ENCODE peak calls at places on chromosomes 2 and 18, in nine cellular contexts. N, P, W, A, Y, X, I, Z and B are unnamed samples.

GRCh38 chr2:150532883-150533282 is 45.4 kb upstream of the RND3 start:
- DNase-seq in N (no peak), P (no peak), W (peak; percentile 82), A (no peak), Y (no peak), X (no peak), I (no peak), Z (no peak), B (no peak)

GRCh38 chr2:237513693-237514092 is 26.6 kb downstream of the MLPH start:
- DNase-seq in N (no peak), P (no peak), W (no peak), A (no peak), Y (no peak), X (no peak), I (no peak), Z (no peak), B (no peak)

GRCh38 chr18:62566199-62566598 is 43.4 kb downstream of the ZCCHC2 start:
- DNase-seq in N (peak; percentile 54), P (peak; percentile 42), W (peak; percentile 7), A (peak; percentile 75), Y (no peak), X (peak; percentile 26), I (no peak), Z (peak; percentile 32), B (no peak)

GRCh38 chr2:208001924-208002323 is 23.4 kb downstream of the PLEKHM3 start:
- DNase-seq in N (no peak), P (no peak), W (no peak), A (no peak), Y (no peak), X (no peak), I (no peak), Z (no peak), B (no peak)

GRCh38 chr18:13587001-13587400 is 139.4 kb downstream of the FAM210A start:
- DNase-seq in N (no peak), P (no peak), W (no peak), A (no peak), Y (no peak), X (no peak), I (no peak), Z (no peak), B (no peak)

GRCh38 chr2:27191107-27191829 is 20.6 kb upstream of the ATRAID start:
- DNase-seq in N (peak; percentile 8), P (peak; percentile 74), W (peak; percentile 71), A (peak; percentile 67), Y (peak; percentile 60), X (peak; percentile 37), I (peak; percentile 37), Z (peak; percentile 21), B (no peak)

GRCh38 chr2:215843579-215843978 is 169.8 kb downstream of the MREG start:
- DNase-seq in N (no peak), P (peak; percentile 37), W (peak; percentile 92), A (peak; percentile 73), Y (no peak), X (no peak), I (no peak), Z (no peak), B (no peak)

GRCh38 chr2:120722603-120723421 is 12.9 kb upstream of the GLI2 start:
- DNase-seq in N (no peak), P (peak; percentile 84), W (peak; percentile 90), A (no peak), Y (no peak), X (no peak), I (no peak), Z (no peak), B (no peak)

GRCh38 chr2:100425573-100426383 is 8.3 kb upstream of the CHST10 start:
- DNase-seq in N (no peak), P (no peak), W (no peak), A (no peak), Y (no peak), X (no peak), I (no peak), Z (no peak), B (no peak)

GRCh38 chr18:35635171-35635570 is 53.6 kb downstream of the GALNT1 start:
- DNase-seq in N (no peak), P (no peak), W (peak; percentile 86), A (no peak), Y (no peak), X (no peak), I (no peak), Z (no peak), B (no peak)

GRCh38 chr2:132623096-132623839 is 46.7 kb downstream of the LYPD1 start:
- DNase-seq in N (no peak), P (no peak), W (peak; percentile 79), A (peak; percentile 47), Y (no peak), X (no peak), I (no peak), Z (no peak), B (no peak)

GRCh38 chr18:79576686-79577351 is 102.8 kb upstream of the CTDP1 start:
- DNase-seq in N (peak; percentile 88), P (no peak), W (peak; percentile 46), A (no peak), Y (no peak), X (no peak), I (no peak), Z (peak; percentile 39), B (no peak)

GRCh38 chr2:42783511-42783910 is 8.9 kb downstream of the HAAO start:
- DNase-seq in N (no peak), P (no peak), W (no peak), A (no peak), Y (no peak), X (no peak), I (no peak), Z (no peak), B (no peak)

GRCh38 chr2:625415-626135 is 51.6 kb downstream of the TMEM18 start:
- DNase-seq in N (no peak), P (no peak), W (no peak), A (no peak), Y (no peak), X (no peak), I (no peak), Z (no peak), B (no peak)

GRCh38 chr18:3037423-3037915 is 24.5 kb upstream of the LPIN2 start:
- DNase-seq in N (no peak), P (peak; percentile 84), W (peak; percentile 90), A (no peak), Y (no peak), X (no peak), I (no peak), Z (peak; percentile 39), B (no peak)

GRCh38 chr2:72367530-72368225 is 220.0 kb upstream of the CYP26B1 start:
- DNase-seq in N (peak; percentile 13), P (peak; percentile 98), W (peak; percentile 90), A (peak; percentile 74), Y (no peak), X (no peak), I (no peak), Z (peak; percentile 51), B (peak; percentile 9)

GRCh38 chr18:48975221-48975816 is 24.6 kb upstream of the SMAD7 start:
- DNase-seq in N (no peak), P (no peak), W (no peak), A (no peak), Y (no peak), X (no peak), I (no peak), Z (no peak), B (no peak)

GRCh38 chr2:45874324-45874723 is 222.8 kb downstream of the PRKCE start:
- DNase-seq in N (no peak), P (no peak), W (no peak), A (peak; percentile 73), Y (no peak), X (no peak), I (no peak), Z (peak; percentile 49), B (no peak)

DNA sequence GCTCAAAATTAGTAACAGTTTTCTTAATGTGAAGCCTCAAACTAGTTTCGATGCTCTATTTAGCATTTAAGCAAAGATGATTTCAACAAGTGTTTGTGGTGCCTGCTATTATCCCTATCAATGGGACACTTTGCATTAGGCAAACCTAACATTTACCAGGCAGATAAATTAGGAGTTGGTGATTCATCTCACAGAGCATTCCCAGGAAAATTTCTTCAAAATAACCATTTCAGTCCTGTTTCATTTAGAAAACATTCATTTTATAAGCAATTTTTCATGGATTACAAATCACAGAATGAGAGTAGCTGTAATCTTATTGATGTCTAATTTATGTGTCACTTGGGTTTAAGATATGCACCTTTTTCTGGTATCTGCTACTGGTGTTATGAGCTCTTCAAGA is 62.7 kb downstream of the CLHC1 start:
- DNase-seq in N (no peak), P (no peak), W (peak; percentile 37), A (no peak), Y (no peak), X (no peak), I (no peak), Z (no peak), B (no peak)
- H3K27ac ChIP-seq in N (peak overlapping the region; percentile 95), P (no peak overlapping the region), W (no peak overlapping the region), A (peak overlapping the region; percentile 74), Y (no peak overlapping the region), X (no peak overlapping the region), I (no peak overlapping the region), Z (peak overlapping the region; percentile 41), B (no peak overlapping the region)

GRCh38 chr2:58972737-58973136 is 731.6 kb upstream of the FANCL start:
- DNase-seq in N (no peak), P (no peak), W (no peak), A (no peak), Y (no peak), X (no peak), I (no peak), Z (no peak), B (no peak)

GRCh38 chr2:58968885-58969284 is 727.8 kb upstream of the FANCL start:
- DNase-seq in N (no peak), P (no peak), W (no peak), A (no peak), Y (no peak), X (no peak), I (no peak), Z (no peak), B (no peak)

GRCh38 chr2:58971511-58971910 is 730.4 kb upstream of the FANCL start:
- DNase-seq in N (no peak), P (no peak), W (no peak), A (no peak), Y (no peak), X (no peak), I (no peak), Z (no peak), B (no peak)

GRCh38 chr2:58967736-58968135 is 726.6 kb upstream of the FANCL start:
- DNase-seq in N (no peak), P (peak; percentile 6), W (no peak), A (no peak), Y (no peak), X (no peak), I (no peak), Z (no peak), B (no peak)

GRCh38 chr2:58970365-58970764 is 729.2 kb upstream of the FANCL start:
- DNase-seq in N (no peak), P (no peak), W (no peak), A (no peak), Y (no peak), X (no peak), I (no peak), Z (no peak), B (no peak)
- H3K27ac ChIP-seq in N (no peak overlapping the region), P (no peak overlapping the region), W (no peak overlapping the region), A (no peak overlapping the region), Y (no peak overlapping the region), X (no peak overlapping the region), I (no peak overlapping the region), Z (no peak overlapping the region), B (no peak overlapping the region)

GRCh38 chr2:175111200-175111657 is 56.8 kb downstream of the ATF2 start:
- DNase-seq in N (no peak), P (peak; percentile 56), W (peak; percentile 49), A (no peak), Y (no peak), X (no peak), I (peak; percentile 14), Z (no peak), B (no peak)
- H3K27ac ChIP-seq in N (no peak overlapping the region), P (no peak overlapping the region), W (no peak overlapping the region), A (no peak overlapping the region), Y (no peak overlapping the region), X (no peak overlapping the region), I (no peak overlapping the region), Z (no peak overlapping the region), B (no peak overlapping the region)

GRCh38 chr18:76264851-76265250 is 230.2 kb downstream of the ZNF516 start:
- DNase-seq in N (no peak), P (no peak), W (no peak), A (no peak), Y (no peak), X (no peak), I (no peak), Z (no peak), B (no peak)
- H3K27ac ChIP-seq in N (no peak overlapping the region), P (no peak overlapping the region), W (no peak overlapping the region), A (peak overlapping the region; percentile 65), Y (no peak overlapping the region), X (no peak overlapping the region), I (no peak overlapping the region), Z (peak overlapping the region; percentile 65), B (peak overlapping the region; percentile 88)